ENCODE peak calls at places on chromosomes 7 and 10, in six cellular contexts. One of them, this sample, is unnamed.

GRCh38 chr7:36781011-36781738 is 56.9 kb upstream of the AOAH start:
- DNase-seq in GM23338: no peak
- DNase-seq in PC-9: no peak
- DNase-seq in hepatocyte: no peak
- DNase-seq in GM23248: no peak
- DNase-seq in MM.1S: no peak
- DNase-seq in this sample: no peak

GRCh38 chr7:43220250-43220649 is 107.8 kb downstream of the HECW1 start:
- DNase-seq in GM23338: no peak
- DNase-seq in PC-9: no peak
- DNase-seq in hepatocyte: no peak
- DNase-seq in GM23248: peak; percentile 89
- DNase-seq in MM.1S: no peak
- DNase-seq in this sample: peak; percentile 30

GRCh38 chr7:22210355-22210754 is 146.6 kb downstream of the RAPGEF5 start:
- DNase-seq in GM23338: no peak
- DNase-seq in PC-9: no peak
- DNase-seq in hepatocyte: no peak
- DNase-seq in GM23248: no peak
- DNase-seq in MM.1S: no peak
- DNase-seq in this sample: no peak

GRCh38 chr7:120052884-120053382 is 220.0 kb upstream of the KCND2 start:
- DNase-seq in GM23338: no peak
- DNase-seq in PC-9: peak; percentile 79
- DNase-seq in hepatocyte: peak; percentile 58
- DNase-seq in GM23248: peak; percentile 89
- DNase-seq in MM.1S: no peak
- DNase-seq in this sample: peak; percentile 63

GRCh38 chr7:11716185-11716584 is 115.8 kb downstream of the THSD7A start:
- DNase-seq in GM23338: no peak
- DNase-seq in PC-9: peak; percentile 19
- DNase-seq in hepatocyte: no peak
- DNase-seq in GM23248: peak; percentile 46
- DNase-seq in MM.1S: no peak
- DNase-seq in this sample: peak; percentile 80

GRCh38 chr10:14302035-14302434 is 28.7 kb downstream of the FRMD4A start:
- DNase-seq in GM23338: peak; percentile 68
- DNase-seq in PC-9: no peak
- DNase-seq in hepatocyte: no peak
- DNase-seq in GM23248: peak; percentile 37
- DNase-seq in MM.1S: no peak
- DNase-seq in this sample: peak; percentile 6

GRCh38 chr7:50552139-50552538 is 13.1 kb downstream of the DDC start:
- DNase-seq in GM23338: no peak
- DNase-seq in PC-9: no peak
- DNase-seq in hepatocyte: no peak
- DNase-seq in GM23248: no peak
- DNase-seq in MM.1S: no peak
- DNase-seq in this sample: no peak

GRCh38 chr7:80957226-80957625 is 38.4 kb upstream of the SEMA3C start:
- DNase-seq in GM23338: no peak
- DNase-seq in PC-9: no peak
- DNase-seq in hepatocyte: no peak
- DNase-seq in GM23248: no peak
- DNase-seq in MM.1S: no peak
- DNase-seq in this sample: no peak

GRCh38 chr10:108616559-108617285 is 1306.6 kb downstream of the XPNPEP1 start:
- DNase-seq in GM23338: no peak
- DNase-seq in PC-9: no peak
- DNase-seq in hepatocyte: no peak
- DNase-seq in GM23248: peak; percentile 54
- DNase-seq in MM.1S: no peak
- DNase-seq in this sample: no peak

GRCh38 chr7:16063691-16064090 is 357.6 kb downstream of the CRPPA start:
- DNase-seq in GM23338: no peak
- DNase-seq in PC-9: no peak
- DNase-seq in hepatocyte: no peak
- DNase-seq in GM23248: peak; percentile 53
- DNase-seq in MM.1S: no peak
- DNase-seq in this sample: no peak

GRCh38 chr7:3112499-3113134 is 69.0 kb upstream of the CARD11 start:
- DNase-seq in GM23338: no peak
- DNase-seq in PC-9: no peak
- DNase-seq in hepatocyte: no peak
- DNase-seq in GM23248: no peak
- DNase-seq in MM.1S: peak; percentile 21
- DNase-seq in this sample: no peak

GRCh38 chr7:3107228-3107763 is 63.6 kb upstream of the CARD11 start:
- DNase-seq in GM23338: no peak
- DNase-seq in PC-9: no peak
- DNase-seq in hepatocyte: no peak
- DNase-seq in GM23248: no peak
- DNase-seq in MM.1S: no peak
- DNase-seq in this sample: peak; percentile 3

GRCh38 chr7:3106353-3106752 is 62.7 kb upstream of the CARD11 start:
- DNase-seq in GM23338: no peak
- DNase-seq in PC-9: no peak
- DNase-seq in hepatocyte: no peak
- DNase-seq in GM23248: no peak
- DNase-seq in MM.1S: no peak
- DNase-seq in this sample: peak; percentile 28

GRCh38 chr7:3107889-3108570 is 64.4 kb upstream of the CARD11 start:
- DNase-seq in GM23338: no peak
- DNase-seq in PC-9: no peak
- DNase-seq in hepatocyte: no peak
- DNase-seq in GM23248: no peak
- DNase-seq in MM.1S: no peak
- DNase-seq in this sample: peak; percentile 64

GRCh38 chr7:3109516-3109915 is 65.8 kb upstream of the CARD11 start:
- DNase-seq in GM23338: no peak
- DNase-seq in PC-9: no peak
- DNase-seq in hepatocyte: no peak
- DNase-seq in GM23248: no peak
- DNase-seq in MM.1S: no peak
- DNase-seq in this sample: no peak
- H3K9me2 ChIP-seq in GM23338: no peaks in the 10 kb centered on the region
- H3K9me2 ChIP-seq in PC-9: no peaks in the 10 kb centered on the region
- H3K9me2 ChIP-seq in hepatocyte: no peaks in the 10 kb centered on the region
- H3K9me2 ChIP-seq in GM23248: no peaks in the 10 kb centered on the region
- H3K9me2 ChIP-seq in MM.1S: no peaks in the 10 kb centered on the region
- H3K9me2 ChIP-seq in this sample: no peaks in the 10 kb centered on the region

DNA sequence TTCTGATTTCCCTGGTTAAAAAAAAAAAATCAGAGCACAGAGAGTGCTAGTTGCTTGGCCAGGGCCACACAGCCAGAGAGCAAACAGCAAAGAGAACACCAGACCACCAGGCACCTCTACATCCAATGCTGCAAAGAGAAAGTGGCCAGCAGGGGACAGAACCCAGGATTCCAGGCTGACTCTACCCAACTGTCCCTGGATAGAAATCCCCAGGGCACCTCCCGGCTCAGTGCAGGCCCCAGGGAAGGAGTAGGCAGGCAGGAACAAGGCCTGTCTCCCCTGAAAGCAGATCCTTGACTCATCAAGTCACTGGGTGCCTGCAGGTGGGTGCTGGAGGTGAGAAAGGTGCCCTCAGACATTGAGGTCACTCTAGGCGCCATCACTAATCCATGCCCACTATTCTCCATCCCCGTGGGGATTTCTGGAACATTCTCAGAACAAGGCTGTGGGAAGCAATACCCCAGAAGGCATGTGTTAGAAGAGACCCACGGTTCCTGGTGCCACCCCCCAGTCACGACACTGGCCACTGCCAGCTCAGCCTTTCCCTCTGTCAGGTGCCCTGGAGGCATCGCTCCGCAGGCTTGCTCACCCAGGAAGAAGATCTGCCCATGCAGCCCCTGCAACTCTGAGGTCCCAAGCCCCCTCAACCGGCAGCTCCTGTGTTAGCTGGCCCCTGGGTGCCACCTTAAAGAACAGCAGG is 154.8 kb downstream of the GRID1 start:
- DNase-seq in GM23338: peak; percentile 21
- DNase-seq in PC-9: no peak
- DNase-seq in hepatocyte: no peak
- DNase-seq in GM23248: no peak
- DNase-seq in MM.1S: no peak
- DNase-seq in this sample: no peak
- H3K9me2 ChIP-seq in GM23338: no peaks in the 10 kb centered on the region
- H3K9me2 ChIP-seq in PC-9: no peaks in the 10 kb centered on the region
- H3K9me2 ChIP-seq in hepatocyte: no peaks in the 10 kb centered on the region
- H3K9me2 ChIP-seq in GM23248: no peaks in the 10 kb centered on the region
- H3K9me2 ChIP-seq in MM.1S: no peaks in the 10 kb centered on the region
- H3K9me2 ChIP-seq in this sample: no peaks in the 10 kb centered on the region

DNA sequence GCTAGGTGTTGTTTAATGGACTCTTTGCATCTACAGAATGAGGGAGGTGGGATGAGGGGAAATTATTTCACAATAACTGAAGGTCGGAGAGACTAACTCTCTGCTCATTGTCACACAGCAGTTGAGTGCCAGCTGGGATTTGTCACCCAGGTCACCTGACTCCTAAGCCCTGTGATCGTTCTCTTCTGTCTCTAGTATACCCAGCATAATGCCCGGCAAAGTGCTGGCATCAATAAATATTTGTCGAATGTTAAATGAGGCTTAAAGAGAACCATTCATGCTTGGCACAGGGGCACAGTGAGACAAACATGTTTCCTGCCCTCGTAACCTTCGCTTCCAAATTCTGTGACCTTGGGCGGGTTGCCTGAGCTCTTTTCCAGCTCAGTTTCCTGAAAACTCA is 70.8 kb downstream of the TCF7L2 start:
- DNase-seq in GM23338: no peak
- DNase-seq in PC-9: no peak
- DNase-seq in hepatocyte: no peak
- DNase-seq in GM23248: peak; percentile 33
- DNase-seq in MM.1S: no peak
- DNase-seq in this sample: no peak
- H3K9me2 ChIP-seq in GM23338: no peaks in the 10 kb centered on the region
- H3K9me2 ChIP-seq in PC-9: no peaks in the 10 kb centered on the region
- H3K9me2 ChIP-seq in hepatocyte: no peaks in the 10 kb centered on the region
- H3K9me2 ChIP-seq in GM23248: no peaks in the 10 kb centered on the region
- H3K9me2 ChIP-seq in MM.1S: no peaks in the 10 kb centered on the region
- H3K9me2 ChIP-seq in this sample: no peaks in the 10 kb centered on the region

GRCh38 chr10:102121739-102122372 is 1.7 kb upstream of the LDB1 start:
- DNase-seq in GM23338: peak; percentile 79
- DNase-seq in PC-9: no peak
- DNase-seq in hepatocyte: peak; percentile 63
- DNase-seq in GM23248: peak; percentile 42
- DNase-seq in MM.1S: no peak
- DNase-seq in this sample: no peak
- H3K9me2 ChIP-seq in GM23338: no peaks in the 10 kb centered on the region
- H3K9me2 ChIP-seq in PC-9: no peaks in the 10 kb centered on the region
- H3K9me2 ChIP-seq in hepatocyte: no peaks in the 10 kb centered on the region
- H3K9me2 ChIP-seq in GM23248: no peaks in the 10 kb centered on the region
- H3K9me2 ChIP-seq in MM.1S: no peaks in the 10 kb centered on the region
- H3K9me2 ChIP-seq in this sample: no peaks in the 10 kb centered on the region

This sample was measured in PC-3.